ENCODE peak calls at places on chromosomes 16 and 17, in ten cellular contexts. One of them, this sample, is unnamed.

GRCh38 chr17:21277332-21277731 is 7.2 kb upstream of the MAP2K3 start:
- DNase-seq in CD8-positive, alpha-beta T cell: no peak
- DNase-seq in prostate gland: no peak
- DNase-seq in lung: no peak
- DNase-seq in tibial nerve: no peak
- DNase-seq in K562: no peak
- DNase-seq in fibroblast of the aortic adventitia: no peak
- DNase-seq in Caco-2: no peak
- DNase-seq in cardiac muscle cell: no peak
- DNase-seq in HCT116: no peak
- DNase-seq in this sample: no peak

GRCh38 chr16:78609542-78610253 is 510.2 kb downstream of the WWOX start:
- DNase-seq in CD8-positive, alpha-beta T cell: no peak
- DNase-seq in prostate gland: no peak
- DNase-seq in lung: no peak
- DNase-seq in tibial nerve: no peak
- DNase-seq in K562: no peak
- DNase-seq in fibroblast of the aortic adventitia: no peak
- DNase-seq in Caco-2: no peak
- DNase-seq in cardiac muscle cell: no peak
- DNase-seq in HCT116: no peak
- DNase-seq in this sample: no peak

GRCh38 chr16:8915722-8916321 is 33.7 kb downstream of the LITAFD start:
- DNase-seq in CD8-positive, alpha-beta T cell: no peak
- DNase-seq in prostate gland: no peak
- DNase-seq in lung: no peak
- DNase-seq in tibial nerve: no peak
- DNase-seq in K562: no peak
- DNase-seq in fibroblast of the aortic adventitia: no peak
- DNase-seq in Caco-2: no peak
- DNase-seq in cardiac muscle cell: no peak
- DNase-seq in HCT116: no peak
- DNase-seq in this sample: no peak

GRCh38 chr17:69050999-69051775 is 9.5 kb downstream of the ABCA9 start:
- DNase-seq in CD8-positive, alpha-beta T cell: no peak
- DNase-seq in prostate gland: no peak
- DNase-seq in lung: no peak
- DNase-seq in tibial nerve: no peak
- DNase-seq in K562: no peak
- DNase-seq in fibroblast of the aortic adventitia: peak
- DNase-seq in Caco-2: no peak
- DNase-seq in cardiac muscle cell: peak
- DNase-seq in HCT116: no peak
- DNase-seq in this sample: peak

GRCh38 chr17:78618264-78619066 is 41.3 kb upstream of the DNAH17 start:
- DNase-seq in CD8-positive, alpha-beta T cell: no peak
- DNase-seq in prostate gland: no peak
- DNase-seq in lung: no peak
- DNase-seq in tibial nerve: no peak
- DNase-seq in K562: no peak
- DNase-seq in fibroblast of the aortic adventitia: peak
- DNase-seq in Caco-2: no peak
- DNase-seq in cardiac muscle cell: peak
- DNase-seq in HCT116: no peak
- DNase-seq in this sample: peak

GRCh38 chr17:28849281-28849680 is 5.5 kb upstream of the ERAL1 start:
- DNase-seq in CD8-positive, alpha-beta T cell: no peak
- DNase-seq in prostate gland: no peak
- DNase-seq in lung: no peak
- DNase-seq in tibial nerve: no peak
- DNase-seq in K562: peak
- DNase-seq in fibroblast of the aortic adventitia: peak
- DNase-seq in Caco-2: no peak
- DNase-seq in cardiac muscle cell: no peak
- DNase-seq in HCT116: no peak
- DNase-seq in this sample: peak

GRCh38 chr16:83932955-83933673 is 19.9 kb upstream of the OSGIN1 start:
- DNase-seq in CD8-positive, alpha-beta T cell: no peak
- DNase-seq in prostate gland: no peak
- DNase-seq in lung: no peak
- DNase-seq in tibial nerve: no peak
- DNase-seq in K562: no peak
- DNase-seq in fibroblast of the aortic adventitia: no peak
- DNase-seq in Caco-2: no peak
- DNase-seq in cardiac muscle cell: no peak
- DNase-seq in HCT116: no peak
- DNase-seq in this sample: peak

GRCh38 chr16:66382966-66383299 is 16.4 kb downstream of the CDH5 start:
- DNase-seq in CD8-positive, alpha-beta T cell: no peak
- DNase-seq in prostate gland: no peak
- DNase-seq in lung: no peak
- DNase-seq in tibial nerve: no peak
- DNase-seq in K562: no peak
- DNase-seq in fibroblast of the aortic adventitia: peak
- DNase-seq in Caco-2: no peak
- DNase-seq in cardiac muscle cell: peak
- DNase-seq in HCT116: no peak
- DNase-seq in this sample: peak

GRCh38 chr17:82603981-82604448 is 44.2 kb downstream of the WDR45B start:
- DNase-seq in CD8-positive, alpha-beta T cell: peak
- DNase-seq in prostate gland: no peak
- DNase-seq in lung: peak
- DNase-seq in tibial nerve: peak
- DNase-seq in K562: no peak
- DNase-seq in fibroblast of the aortic adventitia: no peak
- DNase-seq in Caco-2: no peak
- DNase-seq in cardiac muscle cell: peak
- DNase-seq in HCT116: no peak
- DNase-seq in this sample: peak

GRCh38 chr17:57993471-57994365 is 5.7 kb upstream of the VEZF1 start:
- DNase-seq in CD8-positive, alpha-beta T cell: no peak
- DNase-seq in prostate gland: no peak
- DNase-seq in lung: no peak
- DNase-seq in tibial nerve: no peak
- DNase-seq in K562: no peak
- DNase-seq in fibroblast of the aortic adventitia: no peak
- DNase-seq in Caco-2: no peak
- DNase-seq in cardiac muscle cell: no peak
- DNase-seq in HCT116: no peak
- DNase-seq in this sample: no peak

GRCh38 chr17:17784599-17785264 is 52.1 kb downstream of the SREBF1 start:
- DNase-seq in CD8-positive, alpha-beta T cell: peak
- DNase-seq in prostate gland: no peak
- DNase-seq in lung: no peak
- DNase-seq in tibial nerve: no peak
- DNase-seq in K562: peak
- DNase-seq in fibroblast of the aortic adventitia: no peak
- DNase-seq in Caco-2: no peak
- DNase-seq in cardiac muscle cell: no peak
- DNase-seq in HCT116: no peak
- DNase-seq in this sample: no peak

GRCh38 chr16:72646615-72647014 is 401.3 kb downstream of the ZFHX3 start:
- DNase-seq in CD8-positive, alpha-beta T cell: no peak
- DNase-seq in prostate gland: no peak
- DNase-seq in lung: no peak
- DNase-seq in tibial nerve: no peak
- DNase-seq in K562: no peak
- DNase-seq in fibroblast of the aortic adventitia: no peak
- DNase-seq in Caco-2: no peak
- DNase-seq in cardiac muscle cell: peak
- DNase-seq in HCT116: no peak
- DNase-seq in this sample: no peak

GRCh38 chr17:14209215-14209614 is 27.4 kb downstream of the CDRT15 start:
- DNase-seq in CD8-positive, alpha-beta T cell: no peak
- DNase-seq in prostate gland: no peak
- DNase-seq in lung: no peak
- DNase-seq in tibial nerve: no peak
- DNase-seq in K562: no peak
- DNase-seq in fibroblast of the aortic adventitia: no peak
- DNase-seq in Caco-2: peak
- DNase-seq in cardiac muscle cell: no peak
- DNase-seq in HCT116: peak
- DNase-seq in this sample: no peak

GRCh38 chr17:15273141-15273793 is 8.1 kb upstream of the PMP22 start:
- DNase-seq in CD8-positive, alpha-beta T cell: no peak
- DNase-seq in prostate gland: no peak
- DNase-seq in lung: no peak
- DNase-seq in tibial nerve: no peak
- DNase-seq in K562: no peak
- DNase-seq in fibroblast of the aortic adventitia: peak
- DNase-seq in Caco-2: no peak
- DNase-seq in cardiac muscle cell: peak
- DNase-seq in HCT116: no peak
- DNase-seq in this sample: peak

GRCh38 chr16:30395155-30395991 is at the start of gene ZNF48:
- DNase-seq in CD8-positive, alpha-beta T cell: peak
- DNase-seq in prostate gland: peak
- DNase-seq in lung: peak
- DNase-seq in tibial nerve: peak
- DNase-seq in K562: peak
- DNase-seq in fibroblast of the aortic adventitia: peak
- DNase-seq in Caco-2: peak
- DNase-seq in cardiac muscle cell: peak
- DNase-seq in HCT116: peak
- DNase-seq in this sample: peak

DNA sequence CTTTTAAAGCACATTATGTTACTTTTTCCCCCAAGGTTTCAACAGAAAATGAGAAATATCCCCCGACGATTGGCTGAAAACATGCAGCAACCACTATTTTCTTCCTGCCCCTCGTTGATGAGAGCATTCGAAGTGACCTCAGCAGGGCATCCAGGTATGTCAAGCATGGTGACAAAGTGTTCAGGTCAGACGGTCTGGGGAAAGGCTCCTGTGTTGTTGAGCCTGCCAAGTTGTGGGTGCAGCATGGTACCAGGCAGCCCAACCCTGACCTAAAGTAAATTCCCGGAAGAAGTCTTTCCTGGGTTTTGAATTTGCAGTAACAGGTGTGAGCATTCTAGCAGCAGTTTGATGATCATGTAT is 51.7 kb upstream of the SEC14L1 start:
- DNase-seq in CD8-positive, alpha-beta T cell: no peak
- DNase-seq in prostate gland: no peak
- DNase-seq in lung: no peak
- DNase-seq in tibial nerve: no peak
- DNase-seq in K562: no peak
- DNase-seq in fibroblast of the aortic adventitia: peak
- DNase-seq in Caco-2: no peak
- DNase-seq in cardiac muscle cell: no peak
- DNase-seq in HCT116: no peak
- DNase-seq in this sample: no peak
- H3K4me3 ChIP-seq in CD8-positive, alpha-beta T cell: peak
- H3K4me3 ChIP-seq in prostate gland: peak
- H3K4me3 ChIP-seq in lung: peak
- H3K4me3 ChIP-seq in tibial nerve: peak
- H3K4me3 ChIP-seq in K562: peak
- H3K4me3 ChIP-seq in fibroblast of the aortic adventitia: peak
- H3K4me3 ChIP-seq in Caco-2: peak
- H3K4me3 ChIP-seq in cardiac muscle cell: peak
- H3K4me3 ChIP-seq in HCT116: peak
- H3K4me3 ChIP-seq in this sample: peak

GRCh38 chr16:68259007-68259406 is 5.3 kb upstream of the SLC7A6 start:
- DNase-seq in CD8-positive, alpha-beta T cell: no peak
- DNase-seq in prostate gland: no peak
- DNase-seq in lung: no peak
- DNase-seq in tibial nerve: no peak
- DNase-seq in K562: no peak
- DNase-seq in fibroblast of the aortic adventitia: no peak
- DNase-seq in Caco-2: no peak
- DNase-seq in cardiac muscle cell: no peak
- DNase-seq in HCT116: no peak
- DNase-seq in this sample: no peak
- TF ChIP-seq CTCF in CD8-positive, alpha-beta T cell: no peak
- TF ChIP-seq CTCF in prostate gland: no peak
- TF ChIP-seq CTCF in lung: no peak
- TF ChIP-seq CTCF in tibial nerve: no peak
- TF ChIP-seq CTCF in K562: no peak
- TF ChIP-seq CTCF in fibroblast of the aortic adventitia: no peak
- TF ChIP-seq CTCF in Caco-2: no peak
- TF ChIP-seq CTCF in cardiac muscle cell: no peak
- TF ChIP-seq CTCF in HCT116: no peak
- TF ChIP-seq CTCF in this sample: no peak

GRCh38 chr16:54673353-54673752 is 257.3 kb upstream of the IRX5 start:
- DNase-seq in CD8-positive, alpha-beta T cell: no peak
- DNase-seq in prostate gland: no peak
- DNase-seq in lung: no peak
- DNase-seq in tibial nerve: no peak
- DNase-seq in K562: no peak
- DNase-seq in fibroblast of the aortic adventitia: no peak
- DNase-seq in Caco-2: no peak
- DNase-seq in cardiac muscle cell: no peak
- DNase-seq in HCT116: no peak
- DNase-seq in this sample: no peak

GRCh38 chr16:54679531-54679930 is 251.1 kb upstream of the IRX5 start:
- DNase-seq in CD8-positive, alpha-beta T cell: no peak
- DNase-seq in prostate gland: no peak
- DNase-seq in lung: no peak
- DNase-seq in tibial nerve: no peak
- DNase-seq in K562: no peak
- DNase-seq in fibroblast of the aortic adventitia: no peak
- DNase-seq in Caco-2: no peak
- DNase-seq in cardiac muscle cell: no peak
- DNase-seq in HCT116: no peak
- DNase-seq in this sample: no peak

GRCh38 chr16:54672500-54672899 is 258.2 kb upstream of the IRX5 start:
- DNase-seq in CD8-positive, alpha-beta T cell: no peak
- DNase-seq in prostate gland: no peak
- DNase-seq in lung: no peak
- DNase-seq in tibial nerve: no peak
- DNase-seq in K562: no peak
- DNase-seq in fibroblast of the aortic adventitia: no peak
- DNase-seq in Caco-2: no peak
- DNase-seq in cardiac muscle cell: no peak
- DNase-seq in HCT116: no peak
- DNase-seq in this sample: no peak

DNA sequence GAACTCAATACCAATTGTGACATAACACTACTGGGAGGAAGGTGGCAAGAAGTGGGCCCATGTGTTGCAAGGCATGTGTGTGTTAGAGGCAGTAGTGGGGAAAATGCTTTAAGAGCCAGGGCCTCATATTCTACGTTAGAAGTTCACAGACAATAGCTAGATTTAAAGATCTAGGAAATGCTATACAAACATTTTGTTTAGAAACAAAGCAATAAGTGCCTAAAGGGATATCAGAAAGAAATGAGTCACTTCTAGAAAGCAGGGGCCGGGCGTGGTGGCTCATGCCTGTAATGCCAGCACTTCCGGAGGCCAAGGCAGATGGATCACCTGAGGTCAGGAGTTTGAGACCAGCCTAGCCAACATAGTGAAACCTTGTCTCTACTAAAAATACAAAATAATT is 253.1 kb upstream of the IRX5 start:
- DNase-seq in CD8-positive, alpha-beta T cell: no peak
- DNase-seq in prostate gland: no peak
- DNase-seq in lung: no peak
- DNase-seq in tibial nerve: no peak
- DNase-seq in K562: no peak
- DNase-seq in fibroblast of the aortic adventitia: no peak
- DNase-seq in Caco-2: no peak
- DNase-seq in cardiac muscle cell: no peak
- DNase-seq in HCT116: no peak
- DNase-seq in this sample: no peak
- H3K4me3 ChIP-seq in CD8-positive, alpha-beta T cell: no peak
- H3K4me3 ChIP-seq in prostate gland: no peak
- H3K4me3 ChIP-seq in lung: no peak
- H3K4me3 ChIP-seq in tibial nerve: no peak
- H3K4me3 ChIP-seq in K562: no peak
- H3K4me3 ChIP-seq in fibroblast of the aortic adventitia: no peak
- H3K4me3 ChIP-seq in Caco-2: no peak
- H3K4me3 ChIP-seq in cardiac muscle cell: no peak
- H3K4me3 ChIP-seq in HCT116: no peak
- H3K4me3 ChIP-seq in this sample: no peak

GRCh38 chr17:73814070-73814469 is 169.8 kb upstream of the SDK2 start:
- DNase-seq in CD8-positive, alpha-beta T cell: no peak
- DNase-seq in prostate gland: no peak
- DNase-seq in lung: no peak
- DNase-seq in tibial nerve: no peak
- DNase-seq in K562: no peak
- DNase-seq in fibroblast of the aortic adventitia: no peak
- DNase-seq in Caco-2: no peak
- DNase-seq in cardiac muscle cell: no peak
- DNase-seq in HCT116: no peak
- DNase-seq in this sample: no peak
- TF ChIP-seq CTCF in CD8-positive, alpha-beta T cell: no peak
- TF ChIP-seq CTCF in prostate gland: no peak
- TF ChIP-seq CTCF in lung: no peak
- TF ChIP-seq CTCF in tibial nerve: no peak
- TF ChIP-seq CTCF in K562: no peak
- TF ChIP-seq CTCF in fibroblast of the aortic adventitia: no peak
- TF ChIP-seq CTCF in Caco-2: no peak
- TF ChIP-seq CTCF in cardiac muscle cell: no peak
- TF ChIP-seq CTCF in HCT116: no peak
- TF ChIP-seq CTCF in this sample: no peak